ENCODE peak calls at places on chromosomes 13 and 19, in four cellular contexts. F is AG08395, B is HEK293T, K is pancreas. M is an unnamed sample.

GRCh38 chr13:80975903-80976302 is 635.0 kb upstream of the SPRY2 start:
- DNase-seq in K (no peak), F (no peak), B (no peak), M (no peak)

GRCh38 chr13:111962431-111962891 is 104.5 kb upstream of the SOX1 start:
- DNase-seq in F (no peak), K (no peak), B (no peak), M (peak)

GRCh38 chr19:17686592-17687042 is 1.5 kb downstream of the UNC13A start:
- DNase-seq in F (peak), B (peak), K (no peak), M (no peak)

GRCh38 chr19:34317311-34317927 is 47.6 kb upstream of the GPI start:
- DNase-seq in B (peak), K (no peak), F (no peak), M (no peak)

GRCh38 chr13:46124531-46124966 is 19.7 kb upstream of the CPB2 start:
- DNase-seq in K (no peak), B (no peak), F (no peak), M (no peak)

GRCh38 chr13:37954191-37954590 is 84.6 kb upstream of the TRPC4 start:
- DNase-seq in F (no peak), B (no peak), K (no peak), M (no peak)

GRCh38 chr13:95896302-95896701 is 156.9 kb downstream of the UGGT2 start:
- DNase-seq in K (no peak), F (no peak), B (no peak), M (no peak)

GRCh38 chr13:57673197-57673596 is 41.7 kb downstream of the PCDH17 start:
- DNase-seq in B (no peak), K (no peak), F (no peak), M (no peak)

GRCh38 chr13:49240017-49240416 is 7.7 kb upstream of the CDADC1 start:
- DNase-seq in K (no peak), B (peak), F (peak), M (no peak)

GRCh38 chr13:108948269-108948671 is 318.9 kb downstream of the MYO16 start:
- DNase-seq in B (no peak), K (no peak), F (no peak), M (no peak)

GRCh38 chr19:51688665-51689571 is 4.2 kb upstream of the SPACA6 start:
- DNase-seq in B (peak), F (peak), K (peak), M (peak)

GRCh38 chr13:113143466-113144254 is 14.8 kb upstream of the PROZ start:
- DNase-seq in B (no peak), K (no peak), F (no peak), M (peak)

GRCh38 chr19:8306235-8307054 is 1.7 kb downstream of the CD320 start:
- DNase-seq in F (no peak), B (no peak), K (no peak), M (peak)

GRCh38 chr13:100674363-100674847 is at the start of gene TMTC4:
- DNase-seq in B (peak), K (no peak), F (no peak), M (no peak)

GRCh38 chr19:17830567-17831418 is 9.5 kb upstream of the INSL3 start:
- DNase-seq in B (peak), K (peak), F (peak), M (peak)

GRCh38 chr13:23966691-23967615 is 69.7 kb upstream of the C1QTNF9B start:
- DNase-seq in K (no peak), B (no peak), F (no peak), M (no peak)

GRCh38 chr13:78060966-78061365 is 142.3 kb upstream of the EDNRB start:
- DNase-seq in B (no peak), K (no peak), F (no peak), M (no peak)

GRCh38 chr13:99265823-99266426 is 7.7 kb upstream of the GPR18 start:
- DNase-seq in K (no peak), F (peak), B (peak), M (no peak)

GRCh38 chr13:111006508-111007031 is 91.7 kb upstream of the ANKRD10 start:
- DNase-seq in B (peak), F (peak), K (peak), M (peak)

GRCh38 chr19:5080030-5080644 is 111.2 kb downstream of the KDM4B start:
- DNase-seq in B (no peak), K (no peak), F (no peak), M (no peak)

GRCh38 chr19:28889941-28890645 is 322.9 kb downstream of the UQCRFS1 start:
- DNase-seq in F (no peak), B (no peak), K (no peak), M (no peak)

GRCh38 chr19:17488593-17489391 is 18.5 kb downstream of the SLC27A1 start:
- DNase-seq in F (no peak), K (peak), B (peak), M (no peak)

GRCh38 chr13:42893346-42893745 is 98.7 kb downstream of the EPSTI1 start:
- DNase-seq in F (peak), K (no peak), B (no peak), M (no peak)

GRCh38 chr13:75480691-75481175 is 1.2 kb downstream of the TBC1D4 start:
- DNase-seq in F (peak), K (peak), B (peak), M (peak)

GRCh38 chr19:55605637-55606470 is at the start of gene ZNF865:
- DNase-seq in K (peak), F (peak), B (peak), M (peak)

GRCh38 chr13:75079226-75079625 is 402.7 kb downstream of the TBC1D4 start:
- DNase-seq in F (no peak), K (no peak), B (no peak), M (no peak)

GRCh38 chr19:38707512-38708114 is 36.7 kb downstream of the CAPN12 start:
- DNase-seq in F (no peak), B (no peak), K (peak), M (no peak)

GRCh38 chr19:3995619-3996018 is 10.4 kb upstream of the EEF2 start:
- DNase-seq in F (no peak), K (no peak), B (no peak), M (no peak)

GRCh38 chr19:4007836-4008539 is 452 bp downstream of the PIAS4 start:
- DNase-seq in F (no peak), K (peak), B (no peak), M (no peak)

GRCh38 chr13:25882732-25883357 is 169.0 kb downstream of the SHISA2 start:
- DNase-seq in F (no peak), K (no peak), B (no peak), M (no peak)

GRCh38 chr13:114099191-114099590 is 33.2 kb downstream of the RASA3 start:
- DNase-seq in F (peak), K (peak), B (peak), M (peak)

GRCh38 chr19:55027472-55028337 is 10.4 kb downstream of the GP6 start:
- DNase-seq in K (no peak), B (no peak), F (no peak), M (no peak)

GRCh38 chr13:39505151-39505550 is 97.8 kb downstream of the LHFPL6 start:
- DNase-seq in F (no peak), B (no peak), K (no peak), M (no peak)

GRCh38 chr19:768424-768823 is 17.5 kb downstream of the MISP start:
- DNase-seq in B (no peak), F (peak), K (no peak), M (no peak)

GRCh38 chr13:22196777-22197176 is 525.9 kb downstream of the FGF9 start:
- DNase-seq in F (no peak), K (no peak), B (no peak), M (no peak)

M was measured in sciatic nerve.